ENCODE peak calls at places on chromosomes 1 and 21, in five cellular contexts. One of them, this sample, is unnamed. For H3K4me1, the result is how much of the 10 kb centered on the place peaks cover.

GRCh38 chr1:71836899-71837298 is 445.4 kb downstream of the NEGR1 start:
- DNase-seq in cardiac muscle cell: no peak
- DNase-seq in CD8-positive, alpha-beta memory T cell: no peak
- DNase-seq in uterus: no peak
- DNase-seq in GM23248: no peak
- DNase-seq in this sample: no peak

GRCh38 chr21:46482225-46482845 is 23.6 kb downstream of the DIP2A start:
- DNase-seq in cardiac muscle cell: no peak
- DNase-seq in CD8-positive, alpha-beta memory T cell: no peak
- DNase-seq in GM23248: no peak
- DNase-seq in uterus: no peak
- DNase-seq in this sample: no peak

GRCh38 chr1:61207416-61207815 is 125.1 kb downstream of the NFIA start:
- DNase-seq in CD8-positive, alpha-beta memory T cell: no peak
- DNase-seq in cardiac muscle cell: no peak
- DNase-seq in GM23248: no peak
- DNase-seq in uterus: no peak
- DNase-seq in this sample: no peak

GRCh38 chr1:238252033-238252802 is 361.5 kb upstream of the ZP4 start:
- DNase-seq in cardiac muscle cell: peak
- DNase-seq in CD8-positive, alpha-beta memory T cell: no peak
- DNase-seq in GM23248: peak
- DNase-seq in uterus: peak
- DNase-seq in this sample: peak

GRCh38 chr21:42456457-42456856 is 39.6 kb downstream of the RSPH1 start:
- DNase-seq in CD8-positive, alpha-beta memory T cell: no peak
- DNase-seq in cardiac muscle cell: no peak
- DNase-seq in GM23248: no peak
- DNase-seq in uterus: no peak
- DNase-seq in this sample: peak

GRCh38 chr1:40897499-40897898 is 35.3 kb upstream of the CITED4 start:
- DNase-seq in cardiac muscle cell: no peak
- DNase-seq in GM23248: peak
- DNase-seq in CD8-positive, alpha-beta memory T cell: no peak
- DNase-seq in uterus: no peak
- DNase-seq in this sample: no peak

GRCh38 chr21:25895565-25896205 is 160.9 kb downstream of the GABPA start:
- DNase-seq in CD8-positive, alpha-beta memory T cell: no peak
- DNase-seq in uterus: no peak
- DNase-seq in GM23248: peak
- DNase-seq in cardiac muscle cell: peak
- DNase-seq in this sample: no peak

GRCh38 chr1:180981596-180982387 is 40.9 kb downstream of the STX6 start:
- DNase-seq in cardiac muscle cell: peak
- DNase-seq in uterus: no peak
- DNase-seq in GM23248: no peak
- DNase-seq in CD8-positive, alpha-beta memory T cell: no peak
- DNase-seq in this sample: peak

GRCh38 chr1:89641781-89642180 is 8.9 kb downstream of the LRRC8C start:
- DNase-seq in cardiac muscle cell: no peak
- DNase-seq in CD8-positive, alpha-beta memory T cell: no peak
- DNase-seq in uterus: no peak
- DNase-seq in GM23248: no peak
- DNase-seq in this sample: no peak

GRCh38 chr1:174445817-174446216 is 1.9 kb upstream of the GPR52 start:
- DNase-seq in uterus: no peak
- DNase-seq in GM23248: no peak
- DNase-seq in CD8-positive, alpha-beta memory T cell: no peak
- DNase-seq in cardiac muscle cell: no peak
- DNase-seq in this sample: no peak

GRCh38 chr1:178196631-178197030 is 102.7 kb downstream of the RASAL2 start:
- DNase-seq in CD8-positive, alpha-beta memory T cell: no peak
- DNase-seq in GM23248: no peak
- DNase-seq in cardiac muscle cell: no peak
- DNase-seq in uterus: no peak
- DNase-seq in this sample: no peak

GRCh38 chr1:14597343-14598006 is 1.0 kb upstream of the KAZN start:
- DNase-seq in uterus: no peak
- DNase-seq in cardiac muscle cell: peak
- DNase-seq in CD8-positive, alpha-beta memory T cell: no peak
- DNase-seq in GM23248: no peak
- DNase-seq in this sample: no peak

GRCh38 chr1:48673725-48674124 is 103.0 kb downstream of the BEND5 start:
- DNase-seq in CD8-positive, alpha-beta memory T cell: no peak
- DNase-seq in GM23248: no peak
- DNase-seq in cardiac muscle cell: peak
- DNase-seq in uterus: no peak
- DNase-seq in this sample: no peak

GRCh38 chr1:200974711-200975110 is 48.8 kb downstream of the KIF21B start:
- DNase-seq in CD8-positive, alpha-beta memory T cell: no peak
- DNase-seq in GM23248: no peak
- DNase-seq in cardiac muscle cell: no peak
- DNase-seq in uterus: no peak
- DNase-seq in this sample: no peak

GRCh38 chr1:1629430-1630190 is 2.4 kb upstream of the MMP23B start:
- DNase-seq in GM23248: no peak
- DNase-seq in CD8-positive, alpha-beta memory T cell: peak
- DNase-seq in cardiac muscle cell: no peak
- DNase-seq in uterus: no peak
- DNase-seq in this sample: peak

GRCh38 chr21:45287438-45288391 is at the start of gene POFUT2:
- DNase-seq in CD8-positive, alpha-beta memory T cell: peak
- DNase-seq in uterus: peak
- DNase-seq in GM23248: peak
- DNase-seq in cardiac muscle cell: peak
- DNase-seq in this sample: peak

GRCh38 chr1:192311281-192311680 is 5.5 kb upstream of the RGS21 start:
- DNase-seq in CD8-positive, alpha-beta memory T cell: no peak
- DNase-seq in uterus: no peak
- DNase-seq in cardiac muscle cell: peak
- DNase-seq in GM23248: peak
- DNase-seq in this sample: peak

GRCh38 chr1:34774967-34775366 is 6.0 kb upstream of the GJB3 start:
- DNase-seq in uterus: no peak
- DNase-seq in CD8-positive, alpha-beta memory T cell: no peak
- DNase-seq in cardiac muscle cell: no peak
- DNase-seq in GM23248: no peak
- DNase-seq in this sample: no peak

GRCh38 chr1:112509005-112509659 is 367 bp downstream of the WNT2B start:
- DNase-seq in uterus: no peak
- DNase-seq in GM23248: peak
- DNase-seq in CD8-positive, alpha-beta memory T cell: no peak
- DNase-seq in cardiac muscle cell: no peak
- DNase-seq in this sample: no peak

GRCh38 chr1:8746554-8746953 is 70.9 kb downstream of the RERE start:
- DNase-seq in CD8-positive, alpha-beta memory T cell: no peak
- DNase-seq in uterus: no peak
- DNase-seq in cardiac muscle cell: no peak
- DNase-seq in GM23248: peak
- DNase-seq in this sample: peak

GRCh38 chr1:46136711-46137110 is 4.3 kb upstream of the PIK3R3 start:
- DNase-seq in cardiac muscle cell: no peak
- DNase-seq in CD8-positive, alpha-beta memory T cell: no peak
- DNase-seq in uterus: no peak
- DNase-seq in GM23248: no peak
- DNase-seq in this sample: no peak

GRCh38 chr1:197486948-197487347 is 218.9 kb downstream of the CRB1 start:
- DNase-seq in CD8-positive, alpha-beta memory T cell: no peak
- DNase-seq in cardiac muscle cell: peak
- DNase-seq in GM23248: no peak
- DNase-seq in uterus: no peak
- DNase-seq in this sample: peak

GRCh38 chr21:41289431-41289830 is 27.2 kb upstream of the FAM3B start:
- DNase-seq in cardiac muscle cell: no peak
- DNase-seq in CD8-positive, alpha-beta memory T cell: no peak
- DNase-seq in GM23248: no peak
- DNase-seq in uterus: no peak
- DNase-seq in this sample: no peak

GRCh38 chr21:23900727-23901126 is 1706.6 kb downstream of the MRPL39 start:
- DNase-seq in cardiac muscle cell: no peak
- DNase-seq in GM23248: no peak
- DNase-seq in CD8-positive, alpha-beta memory T cell: no peak
- DNase-seq in uterus: no peak
- DNase-seq in this sample: no peak

GRCh38 chr1:163205513-163205912 is 2.8 kb upstream of the RGS5 start:
- DNase-seq in uterus: no peak
- DNase-seq in GM23248: peak
- DNase-seq in CD8-positive, alpha-beta memory T cell: no peak
- DNase-seq in cardiac muscle cell: no peak
- DNase-seq in this sample: no peak

GRCh38 chr1:51222809-51223208 is 13.3 kb upstream of the RNF11 start:
- DNase-seq in CD8-positive, alpha-beta memory T cell: no peak
- DNase-seq in uterus: no peak
- DNase-seq in GM23248: no peak
- DNase-seq in cardiac muscle cell: no peak
- DNase-seq in this sample: no peak

GRCh38 chr21:35873441-35873840 is 186.9 kb downstream of the SETD4 start:
- DNase-seq in uterus: no peak
- DNase-seq in GM23248: no peak
- DNase-seq in cardiac muscle cell: no peak
- DNase-seq in CD8-positive, alpha-beta memory T cell: no peak
- DNase-seq in this sample: no peak

GRCh38 chr21:35345954-35346353 is 296.9 kb upstream of the RUNX1 start:
- DNase-seq in uterus: no peak
- DNase-seq in CD8-positive, alpha-beta memory T cell: no peak
- DNase-seq in GM23248: no peak
- DNase-seq in cardiac muscle cell: no peak
- DNase-seq in this sample: no peak

GRCh38 chr1:36908096-36908495 is 126.2 kb downstream of the GRIK3 start:
- DNase-seq in GM23248: no peak
- DNase-seq in CD8-positive, alpha-beta memory T cell: no peak
- DNase-seq in uterus: no peak
- DNase-seq in cardiac muscle cell: no peak
- DNase-seq in this sample: no peak

GRCh38 chr1:36905941-36906340 is 128.4 kb downstream of the GRIK3 start:
- DNase-seq in GM23248: no peak
- DNase-seq in cardiac muscle cell: no peak
- DNase-seq in uterus: no peak
- DNase-seq in CD8-positive, alpha-beta memory T cell: no peak
- DNase-seq in this sample: no peak

GRCh38 chr1:36910886-36911540 is 123.3 kb downstream of the GRIK3 start:
- DNase-seq in CD8-positive, alpha-beta memory T cell: no peak
- DNase-seq in GM23248: no peak
- DNase-seq in cardiac muscle cell: no peak
- DNase-seq in uterus: no peak
- DNase-seq in this sample: no peak

GRCh38 chr1:36910281-36910725 is 124.0 kb downstream of the GRIK3 start:
- DNase-seq in uterus: no peak
- DNase-seq in GM23248: no peak
- DNase-seq in CD8-positive, alpha-beta memory T cell: no peak
- DNase-seq in cardiac muscle cell: no peak
- DNase-seq in this sample: peak

GRCh38 chr1:36906555-36906954 is 127.8 kb downstream of the GRIK3 start:
- DNase-seq in uterus: no peak
- DNase-seq in GM23248: no peak
- DNase-seq in cardiac muscle cell: no peak
- DNase-seq in CD8-positive, alpha-beta memory T cell: no peak
- DNase-seq in this sample: no peak
- H3K4me1 ChIP-seq in uterus: under half
- H3K4me1 ChIP-seq in GM23248: under half
- H3K4me1 ChIP-seq in cardiac muscle cell: under half
- H3K4me1 ChIP-seq in CD8-positive, alpha-beta memory T cell: under half
- H3K4me1 ChIP-seq in this sample: under half

GRCh38 chr1:153544453-153545066 is 1.0 kb downstream of the S100A4 start:
- DNase-seq in GM23248: peak
- DNase-seq in cardiac muscle cell: no peak
- DNase-seq in CD8-positive, alpha-beta memory T cell: no peak
- DNase-seq in uterus: no peak
- DNase-seq in this sample: no peak
- H3K4me1 ChIP-seq in GM23248: half or more
- H3K4me1 ChIP-seq in cardiac muscle cell: under half
- H3K4me1 ChIP-seq in CD8-positive, alpha-beta memory T cell: half or more
- H3K4me1 ChIP-seq in uterus: under half
- H3K4me1 ChIP-seq in this sample: half or more

DNA sequence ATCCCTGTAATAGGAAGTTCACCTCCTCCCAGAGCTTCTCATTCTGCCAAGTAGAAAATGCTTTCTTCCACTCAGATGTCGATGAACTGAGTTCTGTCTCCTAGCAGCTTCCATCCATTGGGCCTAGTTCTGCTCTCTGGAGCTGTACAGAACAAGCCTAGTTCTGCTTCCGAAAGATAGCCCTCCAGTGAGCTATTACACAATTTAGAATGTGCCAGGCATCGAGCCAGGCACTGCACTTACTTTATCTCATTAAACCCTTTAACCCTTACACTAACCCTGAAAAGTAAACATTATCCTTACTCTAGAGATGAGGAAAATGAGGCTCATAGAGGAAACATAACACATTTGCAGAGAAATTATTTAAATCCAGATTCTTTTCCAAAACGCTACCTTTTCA is 20.7 kb downstream of the COA7 start:
- DNase-seq in GM23248: no peak
- DNase-seq in cardiac muscle cell: no peak
- DNase-seq in CD8-positive, alpha-beta memory T cell: no peak
- DNase-seq in uterus: no peak
- DNase-seq in this sample: no peak
- H3K4me1 ChIP-seq in GM23248: under half
- H3K4me1 ChIP-seq in cardiac muscle cell: under half
- H3K4me1 ChIP-seq in CD8-positive, alpha-beta memory T cell: under half
- H3K4me1 ChIP-seq in uterus: under half
- H3K4me1 ChIP-seq in this sample: under half

GRCh38 chr1:204348197-204348596 is 11.5 kb downstream of the PLEKHA6 start:
- DNase-seq in GM23248: no peak
- DNase-seq in uterus: no peak
- DNase-seq in CD8-positive, alpha-beta memory T cell: no peak
- DNase-seq in cardiac muscle cell: no peak
- DNase-seq in this sample: no peak

GRCh38 chr1:204343850-204344249 is 15.9 kb downstream of the PLEKHA6 start:
- DNase-seq in cardiac muscle cell: no peak
- DNase-seq in GM23248: no peak
- DNase-seq in uterus: no peak
- DNase-seq in CD8-positive, alpha-beta memory T cell: no peak
- DNase-seq in this sample: no peak

GRCh38 chr1:204344665-204345064 is 15.1 kb downstream of the PLEKHA6 start:
- DNase-seq in uterus: no peak
- DNase-seq in CD8-positive, alpha-beta memory T cell: no peak
- DNase-seq in GM23248: no peak
- DNase-seq in cardiac muscle cell: no peak
- DNase-seq in this sample: no peak

GRCh38 chr1:204345425-204345824 is 14.3 kb downstream of the PLEKHA6 start:
- DNase-seq in GM23248: no peak
- DNase-seq in cardiac muscle cell: no peak
- DNase-seq in uterus: no peak
- DNase-seq in CD8-positive, alpha-beta memory T cell: no peak
- DNase-seq in this sample: no peak

GRCh38 chr1:204345941-204346678 is 13.6 kb downstream of the PLEKHA6 start:
- DNase-seq in GM23248: no peak
- DNase-seq in uterus: no peak
- DNase-seq in cardiac muscle cell: no peak
- DNase-seq in CD8-positive, alpha-beta memory T cell: no peak
- DNase-seq in this sample: no peak
- H3K4me1 ChIP-seq in GM23248: under half
- H3K4me1 ChIP-seq in uterus: under half
- H3K4me1 ChIP-seq in cardiac muscle cell: half or more
- H3K4me1 ChIP-seq in CD8-positive, alpha-beta memory T cell: under half
- H3K4me1 ChIP-seq in this sample: under half